ENCODE peak calls at places on chromosomes 4 and X, in eight cellular contexts. R, I, U, K, T, Z, W and D are unnamed samples.
A peak's percentile ranks its signal among the peaks of the same experiment; 100 is the strongest.

GRCh38 chr4:52621567-52621966 is 37.5 kb downstream of the USP46 start:
- DNase-seq in R (no peak), I (no peak), U (no peak), K (no peak), T (no peak), Z (no peak), W (no peak), D (no peak)

GRCh38 chr4:188911199-188911598 is 772.0 kb downstream of the TRIML1 start:
- DNase-seq in R (no peak), I (no peak), U (no peak), K (no peak), T (no peak), Z (no peak), W (no peak), D (no peak)

GRCh38 chr4:188332265-188332664 is 193.0 kb downstream of the TRIML1 start:
- DNase-seq in R (no peak), I (no peak), U (no peak), K (no peak), T (no peak), Z (no peak), W (no peak), D (no peak)

GRCh38 chrX:154714925-154715324 is 36.0 kb downstream of the GAB3 start:
- DNase-seq in R (peak; percentile 44), I (no peak), U (peak; percentile 47), K (peak; percentile 60), T (peak; percentile 35), Z (peak; percentile 50), W (peak; percentile 44), D (peak; percentile 86)

GRCh38 chr4:94305468-94306225 is 37.0 kb downstream of the HPGDS start:
- DNase-seq in R (peak; percentile 6), I (peak; percentile 16), U (no peak), K (no peak), T (no peak), Z (peak; percentile 19), W (no peak), D (no peak)

GRCh38 chr4:98919996-98920395 is 8.9 kb downstream of the EIF4E start:
- DNase-seq in R (no peak), I (peak; percentile 76), U (no peak), K (no peak), T (no peak), Z (peak; percentile 79), W (no peak), D (no peak)

GRCh38 chr4:94274912-94275311 is 67.2 kb downstream of the SMARCAD1 start:
- DNase-seq in R (no peak), I (peak; percentile 67), U (no peak), K (no peak), T (no peak), Z (peak; percentile 71), W (no peak), D (no peak)

GRCh38 chrX:154719132-154719675 is 31.7 kb downstream of the GAB3 start:
- DNase-seq in R (no peak), I (peak; percentile 84), U (no peak), K (no peak), T (no peak), Z (peak; percentile 85), W (no peak), D (peak; percentile 64)

GRCh38 chr4:9996319-9997110 is 24.8 kb downstream of the SLC2A9 start:
- DNase-seq in R (no peak), I (peak; percentile 17), U (no peak), K (no peak), T (no peak), Z (peak; percentile 45), W (no peak), D (no peak)

GRCh38 chrX:130170752-130171445 is 863 bp upstream of the RAB33A start:
- DNase-seq in R (peak; percentile 48), I (peak; percentile 8), U (peak; percentile 71), K (peak; percentile 71), T (peak; percentile 53), Z (no peak), W (peak; percentile 77), D (peak; percentile 90)

GRCh38 chrX:130829526-130830515 is 73.2 kb downstream of the ENOX2 start:
- DNase-seq in R (no peak), I (no peak), U (no peak), K (no peak), T (no peak), Z (no peak), W (no peak), D (no peak)

GRCh38 chrX:44785652-44786051 is 58.2 kb upstream of the DUSP21 start:
- DNase-seq in R (no peak), I (peak; percentile 90), U (no peak), K (no peak), T (no peak), Z (peak; percentile 90), W (no peak), D (no peak)

GRCh38 chr4:24568425-24568824 is 15.9 kb downstream of the DHX15 start:
- DNase-seq in R (no peak), I (no peak), U (no peak), K (no peak), T (no peak), Z (no peak), W (no peak), D (no peak)

GRCh38 chr4:145176641-145177432 is 3.6 kb downstream of the OTUD4 start:
- DNase-seq in R (no peak), I (no peak), U (no peak), K (no peak), T (no peak), Z (peak; percentile 24), W (no peak), D (no peak)

GRCh38 chr4:138522366-138522765 is 280.2 kb upstream of the SLC7A11 start:
- DNase-seq in R (peak; percentile 54), I (peak; percentile 6), U (peak; percentile 38), K (peak; percentile 59), T (no peak), Z (peak; percentile 40), W (peak; percentile 41), D (peak; percentile 72)

DNA sequence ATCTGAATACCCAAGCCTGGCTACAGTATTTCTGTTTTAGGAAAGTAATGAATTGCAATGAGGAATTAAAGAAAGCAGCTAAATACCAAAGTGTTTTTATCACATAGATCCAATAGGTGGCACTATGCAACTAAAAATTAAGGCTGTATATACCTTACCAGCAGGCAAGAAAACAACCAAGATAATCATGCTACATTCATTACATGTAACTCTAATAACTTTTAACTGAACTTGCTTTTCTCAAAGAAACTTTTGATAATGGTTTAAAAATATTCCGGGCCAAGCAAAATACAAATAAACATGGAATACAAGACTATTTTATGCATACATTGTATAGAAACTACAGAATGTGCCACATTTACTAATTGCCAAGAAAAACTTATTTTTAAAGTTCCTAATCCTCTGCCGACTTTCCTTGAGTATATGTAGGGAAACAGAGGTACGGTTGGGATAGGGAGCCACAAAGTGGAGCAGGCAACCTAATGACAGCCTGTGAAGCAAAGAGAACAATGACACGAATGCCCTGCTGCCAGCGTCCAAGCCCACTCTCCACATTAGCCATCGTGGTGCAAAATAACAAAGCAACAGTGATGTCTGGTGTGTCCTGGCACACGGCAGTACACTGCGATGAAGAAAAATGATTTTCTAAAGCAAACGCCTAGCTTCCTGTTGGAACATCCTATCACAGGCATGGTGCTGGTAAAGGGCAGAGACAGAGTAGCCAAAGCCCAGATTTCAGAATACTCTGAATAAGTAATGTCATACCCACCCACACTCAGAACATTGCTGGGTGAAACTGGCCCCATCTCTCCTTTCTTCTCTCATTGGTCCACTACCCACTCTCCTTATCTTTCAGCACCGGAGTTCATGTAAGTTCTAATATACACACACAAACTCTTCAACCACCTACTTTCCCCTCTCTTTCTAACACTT is 63.5 kb downstream of the SEC24D start:
- DNase-seq in R (peak; percentile 54), I (peak; percentile 48), U (peak; percentile 67), K (peak; percentile 69), T (peak; percentile 18), Z (peak; percentile 70), W (peak; percentile 51), D (peak; percentile 91)
- H3K4me2 ChIP-seq in R (no peak overlapping the region), I (peak overlapping the region; percentile 70), U (no peak overlapping the region), K (no peak overlapping the region), T (no peak overlapping the region), Z (no peak overlapping the region), W (no peak overlapping the region), D (peak overlapping the region; percentile 21)

DNA sequence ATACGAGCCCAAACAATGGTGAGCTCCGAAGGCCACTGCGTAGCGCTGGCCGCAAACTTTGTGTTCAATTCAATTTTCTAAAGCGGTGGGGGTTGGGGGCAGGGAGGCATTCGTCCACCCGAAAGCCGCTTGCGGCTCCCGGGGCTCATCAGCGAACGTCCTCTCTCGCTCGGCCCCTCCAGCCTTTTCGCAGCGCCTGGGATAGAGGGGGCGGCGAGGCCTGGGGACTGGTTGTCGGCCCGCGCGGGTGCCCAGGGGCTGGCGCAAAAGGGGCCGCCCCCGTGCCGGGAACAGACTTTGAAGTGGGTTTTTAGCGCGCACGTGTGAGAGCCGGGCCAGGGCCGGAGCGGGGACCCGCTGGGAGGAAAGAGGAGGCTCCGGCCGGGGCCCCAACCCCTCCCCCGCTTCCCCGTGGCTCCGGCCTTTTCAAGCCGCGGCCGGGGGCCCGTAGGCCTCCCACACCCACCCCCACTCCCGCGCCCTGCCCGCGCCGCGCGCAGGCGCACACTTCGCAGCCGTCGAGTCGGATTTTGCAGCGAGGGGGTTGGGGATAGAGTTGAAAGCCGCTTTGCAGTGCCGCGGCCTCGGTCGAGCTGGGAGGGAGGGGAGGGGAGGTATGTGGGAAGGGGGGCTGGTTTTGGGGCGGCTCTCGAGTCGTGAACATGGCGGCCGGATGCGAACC is 8.3 kb downstream of the ZIC3 start:
- DNase-seq in R (peak; percentile 92), I (no peak), U (no peak), K (peak; percentile 85), T (peak; percentile 78), Z (no peak), W (peak; percentile 81), D (no peak)
- H3K4me3 ChIP-seq in R (no peak overlapping the region), I (no peak overlapping the region), U (no peak overlapping the region), K (peak overlapping the region; percentile 60), T (peak overlapping the region; percentile 76), Z (no peak overlapping the region), W (peak overlapping the region; percentile 54), D (no peak overlapping the region)

DNA sequence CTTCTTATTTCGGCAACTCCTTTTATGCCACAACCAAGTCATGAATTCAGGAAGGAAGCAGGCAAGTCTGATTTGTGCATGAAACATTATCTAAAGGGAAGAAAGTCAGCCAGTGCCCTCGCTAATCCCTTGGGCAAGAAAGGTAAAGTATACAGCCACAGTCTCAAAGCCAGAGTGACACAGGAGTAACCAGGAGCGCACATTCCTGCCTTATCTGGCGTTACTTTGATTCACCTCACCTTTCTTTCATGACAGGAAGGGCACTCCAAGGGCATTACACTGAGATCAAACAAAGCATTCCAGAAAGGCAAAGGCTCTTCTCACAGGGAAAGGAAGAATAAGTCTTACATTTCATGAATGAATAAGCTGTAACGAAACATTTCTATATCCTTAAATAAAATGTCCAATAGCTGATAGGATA is 38.8 kb downstream of the FAT1 start:
- DNase-seq in R (peak; percentile 83), I (peak; percentile 24), U (no peak), K (peak; percentile 72), T (no peak), Z (no peak), W (peak; percentile 25), D (no peak)
- H3K4me2 ChIP-seq in R (no peak overlapping the region), I (no peak overlapping the region), U (no peak overlapping the region), K (peak overlapping the region; percentile 58), T (no peak overlapping the region), Z (peak overlapping the region; percentile 14), W (peak overlapping the region; percentile 74), D (no peak overlapping the region)

DNA sequence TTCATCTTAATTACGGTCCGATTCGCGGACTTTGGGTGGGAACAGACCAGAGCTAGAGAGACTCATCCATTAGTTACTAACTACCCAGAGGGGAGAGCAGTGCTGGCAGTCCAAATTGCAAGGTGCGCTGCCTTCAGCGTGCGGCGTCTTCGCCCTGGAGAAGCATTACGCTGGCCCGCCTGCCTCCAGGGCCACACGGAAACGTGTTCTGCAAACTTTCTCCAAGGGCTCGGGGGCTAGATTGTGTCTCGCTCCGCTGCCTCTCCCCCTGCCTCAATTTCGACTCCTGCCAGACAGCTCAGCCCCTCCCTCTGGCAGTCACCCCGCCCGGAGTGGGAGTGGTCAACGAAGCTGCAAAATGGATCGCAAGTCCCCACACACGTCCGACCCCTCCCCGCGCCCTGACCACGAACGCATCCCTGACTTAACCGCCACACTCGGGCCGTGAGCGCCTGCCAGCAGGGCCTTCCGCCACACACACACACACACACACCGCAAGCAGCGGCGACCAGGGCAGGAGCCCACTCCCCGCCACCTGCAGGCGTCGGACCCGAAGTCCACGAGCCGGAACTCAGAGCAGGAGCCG is 47.0 kb upstream of the NKAP start:
- DNase-seq in R (no peak), I (no peak), U (no peak), K (no peak), T (no peak), Z (no peak), W (peak; percentile 13), D (no peak)
- H3K4me3 ChIP-seq in R (no peak overlapping the region), I (no peak overlapping the region), U (no peak overlapping the region), K (peak overlapping the region; percentile 56), T (peak overlapping the region; percentile 66), Z (no peak overlapping the region), W (peak overlapping the region; percentile 44), D (no peak overlapping the region)